ENCODE peak calls at places on chromosome 21, in six cellular contexts. S is heart left ventricle, W is left ventricle myocardium inferior, M is fibroblast of lung, R is psoas muscle, Y is lower lobe of right lung. O is an unnamed sample.

GRCh38 chr21:16420086-16420724 is 690.4 kb downstream of the USP25 start:
- DNase-seq in S (peak; percentile 60), W (peak; percentile 38), M (peak; percentile 69), R (peak; percentile 61), Y (no peak), O (peak; percentile 79)

GRCh38 chr21:29710498-29710897 is 229.3 kb downstream of the GRIK1 start:
- DNase-seq in S (no peak), W (no peak), M (no peak), R (no peak), Y (no peak), O (no peak)

GRCh38 chr21:40563845-40564717 is 282.9 kb downstream of the DSCAM start:
- DNase-seq in S (no peak), W (no peak), M (no peak), R (no peak), Y (no peak), O (no peak)

GRCh38 chr21:43755820-43756594 is 20.1 kb downstream of the CSTB start:
- DNase-seq in S (no peak), W (no peak), M (no peak), R (peak; percentile 47), Y (no peak), O (peak; percentile 58)

GRCh38 chr21:15094706-15095105 is 29.9 kb upstream of the NRIP1 start:
- DNase-seq in S (no peak), W (no peak), M (peak; percentile 7), R (no peak), Y (no peak), O (no peak)

GRCh38 chr21:14259669-14260458 is 43.9 kb downstream of the RBM11 start:
- DNase-seq in S (no peak), W (no peak), M (peak; percentile 58), R (no peak), Y (no peak), O (no peak)

GRCh38 chr21:26883768-26884167 is 38.6 kb upstream of the ADAMTS1 start:
- DNase-seq in S (no peak), W (no peak), M (peak; percentile 8), R (no peak), Y (no peak), O (no peak)

GRCh38 chr21:40186036-40186435 is 318.8 kb downstream of the PCP4 start:
- DNase-seq in S (no peak), W (no peak), M (no peak), R (no peak), Y (no peak), O (no peak)

GRCh38 chr21:25897383-25897782 is 162.6 kb downstream of the GABPA start:
- DNase-seq in S (no peak), W (no peak), M (no peak), R (no peak), Y (no peak), O (no peak)

GRCh38 chr21:38751379-38752050 is 54.2 kb upstream of the ETS2 start:
- DNase-seq in S (peak; percentile 44), W (peak; percentile 43), M (peak; percentile 77), R (peak; percentile 65), Y (peak; percentile 81), O (peak; percentile 94)

GRCh38 chr21:22585558-22585957 is 1587.3 kb downstream of the NCAM2 start:
- DNase-seq in S (no peak), W (no peak), M (no peak), R (no peak), Y (no peak), O (no peak)

GRCh38 chr21:18914570-18914969 is 511.0 kb upstream of the TMPRSS15 start:
- DNase-seq in S (no peak), W (no peak), M (no peak), R (no peak), Y (no peak), O (no peak)

GRCh38 chr21:43937898-43938309 is 72.9 kb downstream of the AGPAT3 start:
- DNase-seq in S (peak; percentile 9), W (no peak), M (no peak), R (no peak), Y (no peak), O (no peak)

GRCh38 chr21:15520811-15521643 is 208.8 kb upstream of the USP25 start:
- DNase-seq in S (no peak), W (no peak), M (no peak), R (no peak), Y (no peak), O (no peak)

GRCh38 chr21:27300770-27301169 is 333.9 kb upstream of the ADAMTS5 start:
- DNase-seq in S (no peak), W (no peak), M (peak; percentile 88), R (no peak), Y (no peak), O (no peak)

GRCh38 chr21:38333290-38334272 is 76.8 kb downstream of the KCNJ15 start:
- DNase-seq in S (no peak), W (peak; percentile 34), M (peak; percentile 41), R (no peak), Y (no peak), O (peak; percentile 70)

GRCh38 chr21:41712730-41713129 is 54.1 kb downstream of the RIPK4 start:
- DNase-seq in S (no peak), W (no peak), M (no peak), R (peak; percentile 7), Y (no peak), O (no peak)
- H3K4me3 ChIP-seq in S (no peak overlapping the region), W (no peak overlapping the region), M (no peak overlapping the region), R (no peak overlapping the region), Y (no peak overlapping the region), O (no peak overlapping the region)

DNA sequence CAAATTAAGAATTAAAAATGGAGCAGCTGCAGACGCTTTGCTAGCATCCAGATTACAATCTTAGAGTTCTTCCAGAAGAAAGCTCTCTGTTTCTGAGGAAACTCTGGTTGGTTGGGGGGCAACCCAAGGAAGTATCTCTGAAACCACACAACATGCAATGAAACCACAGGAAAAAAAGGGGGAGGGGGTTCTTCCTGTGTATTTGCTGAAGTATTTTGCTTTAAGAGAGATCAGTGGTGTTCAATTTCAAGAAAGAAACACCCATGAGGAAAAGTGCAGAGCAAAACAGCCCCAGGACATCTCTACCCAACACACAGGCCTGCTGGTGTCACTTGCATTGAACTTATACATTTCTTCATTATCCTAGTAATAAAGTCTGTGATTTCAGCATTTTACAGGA is 19.7 kb upstream of the TIAM1 start:
- DNase-seq in S (no peak), W (no peak), M (no peak), R (no peak), Y (no peak), O (no peak)
- H3K4me3 ChIP-seq in S (no peak overlapping the region), W (no peak overlapping the region), M (no peak overlapping the region), R (no peak overlapping the region), Y (no peak overlapping the region), O (no peak overlapping the region)

GRCh38 chr21:45029968-45030636 is 44.3 kb upstream of the ADARB1 start:
- DNase-seq in S (no peak), W (no peak), M (no peak), R (peak; percentile 58), Y (no peak), O (peak; percentile 65)
- H3K4me3 ChIP-seq in S (no peak overlapping the region), W (no peak overlapping the region), M (no peak overlapping the region), R (no peak overlapping the region), Y (no peak overlapping the region), O (no peak overlapping the region)

DNA sequence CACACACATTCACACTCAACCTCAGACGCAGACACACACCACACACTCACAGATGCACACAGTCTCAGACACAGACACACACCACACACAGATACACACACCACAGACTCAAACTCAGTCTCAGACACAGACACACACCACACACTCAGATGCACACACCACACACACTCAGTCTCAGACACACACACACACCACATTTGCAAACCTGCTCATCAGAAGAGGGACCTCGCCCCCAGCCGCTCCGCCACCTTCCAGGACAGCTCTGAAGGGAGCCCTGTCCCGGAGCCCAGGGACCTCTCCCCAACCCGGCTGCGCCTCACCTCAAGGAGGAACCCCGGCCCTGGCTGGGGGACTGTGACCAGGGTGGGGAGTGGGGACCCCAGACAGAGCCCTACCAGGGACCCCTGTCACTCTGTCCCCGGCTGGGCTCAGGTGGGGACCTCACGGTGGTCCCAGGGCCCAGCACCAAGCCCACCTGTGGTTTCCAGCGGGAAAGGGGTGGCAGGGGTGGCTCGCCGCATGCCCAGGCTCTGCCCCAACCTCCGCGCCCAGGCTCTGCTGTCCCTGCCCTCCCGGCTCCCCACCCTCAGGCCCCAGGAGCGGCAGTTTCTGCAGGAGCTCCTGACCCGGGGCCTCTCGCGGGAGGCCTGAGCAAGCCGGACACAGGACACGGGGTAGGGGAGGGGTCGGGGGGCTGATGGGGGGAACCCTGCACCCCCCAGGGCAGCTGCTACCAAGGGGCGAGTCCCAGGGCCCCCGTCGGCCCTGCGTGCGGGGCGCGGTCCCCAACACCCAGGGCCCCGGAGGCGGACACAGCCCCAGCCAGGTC is 701 bp upstream of the COL6A2 start:
- DNase-seq in S (peak; percentile 33), W (no peak), M (peak; percentile 40), R (peak; percentile 53), Y (no peak), O (peak; percentile 64)
- H3K4me3 ChIP-seq in S (peak overlapping the region; percentile 83), W (peak overlapping the region; percentile 85), M (peak overlapping the region; percentile 89), R (peak overlapping the region; percentile 66), Y (peak overlapping the region; percentile 59), O (peak overlapping the region; percentile 94)

GRCh38 chr21:20996421-20997307 is 1.5 kb upstream of the NCAM2 start:
- DNase-seq in S (no peak), W (no peak), M (peak; percentile 29), R (no peak), Y (no peak), O (no peak)
- H3K4me3 ChIP-seq in S (peak overlapping the region; percentile 57), W (peak overlapping the region; percentile 73), M (peak overlapping the region; percentile 59), R (no peak overlapping the region), Y (peak overlapping the region; percentile 65), O (peak overlapping the region; percentile 95)

GRCh38 chr21:10273196-10273595 is 248.2 kb upstream of the TPTE start:
- DNase-seq in S (no peak), W (no peak), M (peak; percentile 42), R (no peak), Y (no peak), O (no peak)

GRCh38 chr21:10272216-10272615 is 249.2 kb upstream of the TPTE start:
- DNase-seq in S (peak; percentile 22), W (no peak), M (peak; percentile 12), R (peak; percentile 1), Y (peak; percentile 11), O (no peak)
- H3K4me3 ChIP-seq in S (no peak overlapping the region), W (no peak overlapping the region), M (no peak overlapping the region), R (no peak overlapping the region), Y (no peak overlapping the region), O (no peak overlapping the region)

DNA sequence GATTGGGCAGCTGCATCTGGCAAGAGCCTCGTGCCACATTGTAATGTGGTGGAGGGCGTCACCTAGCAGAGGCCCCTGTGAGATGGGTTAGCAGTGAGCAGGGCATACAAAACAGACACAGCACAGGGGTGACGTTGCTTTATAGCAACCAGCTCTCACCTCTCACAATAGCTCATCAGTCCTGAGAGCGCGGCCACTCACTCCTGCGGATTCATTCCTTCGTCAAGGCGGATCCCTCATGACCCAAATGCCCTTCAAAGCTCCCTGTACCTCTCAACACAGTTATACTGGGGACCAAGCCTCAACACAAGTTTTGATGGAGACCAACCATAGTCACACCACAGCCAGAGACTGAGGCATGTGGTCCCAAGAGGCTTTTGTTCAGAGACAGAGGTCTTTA is 22.9 kb downstream of the SLC37A1 start:
- DNase-seq in S (no peak), W (no peak), M (no peak), R (no peak), Y (no peak), O (no peak)
- H3K4me3 ChIP-seq in S (no peak overlapping the region), W (no peak overlapping the region), M (no peak overlapping the region), R (no peak overlapping the region), Y (no peak overlapping the region), O (no peak overlapping the region)